ENCODE peak calls at places on chromosomes 4 and X, in seven cellular contexts. One of them, this sample, is unnamed.

GRCh38 chrX:108309144-108309543 is 129.1 kb downstream of the COL4A6 start:
- DNase-seq in IMR-90: peak
- DNase-seq in T-helper 9 cell: no peak
- DNase-seq in AG09309: no peak
- DNase-seq in stimulated activated CD4-positive, alpha-beta T cell treated with anti-CD3 and anti-CD28 coated beads, Interleukin-2, amount 100 ng/mL, for 48 hours: no peak
- DNase-seq in D341Med: no peak
- DNase-seq in CD4-positive, alpha-beta memory T cell: no peak
- DNase-seq in this sample: no peak

GRCh38 chrX:44829836-44830235 is 14.0 kb upstream of the DUSP21 start:
- DNase-seq in stimulated activated CD4-positive, alpha-beta T cell treated with anti-CD3 and anti-CD28 coated beads, Interleukin-2, amount 100 ng/mL, for 48 hours: no peak
- DNase-seq in AG09309: no peak
- DNase-seq in T-helper 9 cell: no peak
- DNase-seq in CD4-positive, alpha-beta memory T cell: no peak
- DNase-seq in D341Med: no peak
- DNase-seq in IMR-90: no peak
- DNase-seq in this sample: no peak

GRCh38 chrX:18887177-18887820 is 96.6 kb downstream of the PHKA2 start:
- DNase-seq in IMR-90: no peak
- DNase-seq in stimulated activated CD4-positive, alpha-beta T cell treated with anti-CD3 and anti-CD28 coated beads, Interleukin-2, amount 100 ng/mL, for 48 hours: no peak
- DNase-seq in D341Med: no peak
- DNase-seq in CD4-positive, alpha-beta memory T cell: no peak
- DNase-seq in T-helper 9 cell: no peak
- DNase-seq in AG09309: no peak
- DNase-seq in this sample: no peak

GRCh38 chr4:25011135-25011866 is 19.4 kb downstream of the LGI2 start:
- DNase-seq in D341Med: no peak
- DNase-seq in AG09309: no peak
- DNase-seq in T-helper 9 cell: no peak
- DNase-seq in CD4-positive, alpha-beta memory T cell: no peak
- DNase-seq in IMR-90: no peak
- DNase-seq in stimulated activated CD4-positive, alpha-beta T cell treated with anti-CD3 and anti-CD28 coated beads, Interleukin-2, amount 100 ng/mL, for 48 hours: no peak
- DNase-seq in this sample: no peak

GRCh38 chr4:76977113-76977512 is 27.6 kb downstream of the SEPTIN11 start:
- DNase-seq in stimulated activated CD4-positive, alpha-beta T cell treated with anti-CD3 and anti-CD28 coated beads, Interleukin-2, amount 100 ng/mL, for 48 hours: no peak
- DNase-seq in T-helper 9 cell: no peak
- DNase-seq in IMR-90: no peak
- DNase-seq in D341Med: no peak
- DNase-seq in AG09309: no peak
- DNase-seq in CD4-positive, alpha-beta memory T cell: no peak
- DNase-seq in this sample: no peak

GRCh38 chrX:123493857-123494256 is 239.0 kb downstream of the THOC2 start:
- DNase-seq in T-helper 9 cell: no peak
- DNase-seq in AG09309: no peak
- DNase-seq in CD4-positive, alpha-beta memory T cell: no peak
- DNase-seq in stimulated activated CD4-positive, alpha-beta T cell treated with anti-CD3 and anti-CD28 coated beads, Interleukin-2, amount 100 ng/mL, for 48 hours: no peak
- DNase-seq in D341Med: no peak
- DNase-seq in IMR-90: no peak
- DNase-seq in this sample: no peak

GRCh38 chrX:112636951-112637541 is 42.7 kb downstream of the LHFPL1 start:
- DNase-seq in stimulated activated CD4-positive, alpha-beta T cell treated with anti-CD3 and anti-CD28 coated beads, Interleukin-2, amount 100 ng/mL, for 48 hours: no peak
- DNase-seq in T-helper 9 cell: no peak
- DNase-seq in IMR-90: peak
- DNase-seq in AG09309: peak
- DNase-seq in D341Med: no peak
- DNase-seq in CD4-positive, alpha-beta memory T cell: no peak
- DNase-seq in this sample: no peak

GRCh38 chr4:94636004-94636403 is 121.8 kb upstream of the BMPR1B start:
- DNase-seq in stimulated activated CD4-positive, alpha-beta T cell treated with anti-CD3 and anti-CD28 coated beads, Interleukin-2, amount 100 ng/mL, for 48 hours: no peak
- DNase-seq in T-helper 9 cell: no peak
- DNase-seq in CD4-positive, alpha-beta memory T cell: no peak
- DNase-seq in AG09309: no peak
- DNase-seq in D341Med: no peak
- DNase-seq in IMR-90: peak
- DNase-seq in this sample: no peak

GRCh38 chr4:90950385-90950841 is 823.2 kb downstream of the CCSER1 start:
- DNase-seq in stimulated activated CD4-positive, alpha-beta T cell treated with anti-CD3 and anti-CD28 coated beads, Interleukin-2, amount 100 ng/mL, for 48 hours: no peak
- DNase-seq in IMR-90: no peak
- DNase-seq in D341Med: no peak
- DNase-seq in AG09309: no peak
- DNase-seq in CD4-positive, alpha-beta memory T cell: no peak
- DNase-seq in T-helper 9 cell: no peak
- DNase-seq in this sample: no peak

GRCh38 chrX:153471663-153472280 is 1.4 kb upstream of the HAUS7 start:
- DNase-seq in T-helper 9 cell: no peak
- DNase-seq in IMR-90: peak
- DNase-seq in AG09309: no peak
- DNase-seq in D341Med: no peak
- DNase-seq in CD4-positive, alpha-beta memory T cell: no peak
- DNase-seq in stimulated activated CD4-positive, alpha-beta T cell treated with anti-CD3 and anti-CD28 coated beads, Interleukin-2, amount 100 ng/mL, for 48 hours: no peak
- DNase-seq in this sample: no peak